ENCODE peak calls at places on chromosomes 6 and 20, in nine cellular contexts. One of them, this sample, is unnamed.

GRCh38 chr6:92495246-92495645 is 924.1 kb downstream of the EPHA7 start:
- DNase-seq in mammary epithelial cell: no peak
- DNase-seq in tibial artery: no peak
- DNase-seq in aorta: no peak
- DNase-seq in esophagus squamous epithelium: no peak
- DNase-seq in lung: no peak
- DNase-seq in fibroblast of lung: peak; percentile 1
- DNase-seq in right lobe of liver: no peak
- DNase-seq in psoas muscle: no peak
- DNase-seq in this sample: no peak

GRCh38 chr6:36544228-36544627 is 3.1 kb downstream of the STK38 start:
- DNase-seq in fibroblast of lung: peak; percentile 53
- DNase-seq in psoas muscle: no peak
- DNase-seq in aorta: no peak
- DNase-seq in esophagus squamous epithelium: no peak
- DNase-seq in lung: no peak
- DNase-seq in mammary epithelial cell: peak; percentile 20
- DNase-seq in tibial artery: no peak
- DNase-seq in right lobe of liver: no peak
- DNase-seq in this sample: no peak

GRCh38 chr6:148085651-148086321 is 256.9 kb upstream of the SASH1 start:
- DNase-seq in fibroblast of lung: no peak
- DNase-seq in aorta: no peak
- DNase-seq in lung: no peak
- DNase-seq in right lobe of liver: no peak
- DNase-seq in psoas muscle: no peak
- DNase-seq in tibial artery: no peak
- DNase-seq in esophagus squamous epithelium: no peak
- DNase-seq in mammary epithelial cell: no peak
- DNase-seq in this sample: no peak

GRCh38 chr6:27332692-27333641 is 20.9 kb upstream of the POM121L2 start:
- DNase-seq in lung: no peak
- DNase-seq in psoas muscle: no peak
- DNase-seq in mammary epithelial cell: peak; percentile 76
- DNase-seq in right lobe of liver: no peak
- DNase-seq in esophagus squamous epithelium: no peak
- DNase-seq in tibial artery: no peak
- DNase-seq in aorta: no peak
- DNase-seq in fibroblast of lung: peak; percentile 59
- DNase-seq in this sample: no peak

GRCh38 chr6:131134220-131134831 is 941 bp upstream of the AKAP7 start:
- DNase-seq in psoas muscle: no peak
- DNase-seq in mammary epithelial cell: no peak
- DNase-seq in tibial artery: no peak
- DNase-seq in lung: no peak
- DNase-seq in esophagus squamous epithelium: no peak
- DNase-seq in fibroblast of lung: no peak
- DNase-seq in right lobe of liver: no peak
- DNase-seq in aorta: no peak
- DNase-seq in this sample: no peak

GRCh38 chr6:27758471-27758870 is 153.7 kb downstream of the OR2B2 start:
- DNase-seq in right lobe of liver: no peak
- DNase-seq in mammary epithelial cell: no peak
- DNase-seq in lung: no peak
- DNase-seq in esophagus squamous epithelium: no peak
- DNase-seq in fibroblast of lung: no peak
- DNase-seq in tibial artery: no peak
- DNase-seq in psoas muscle: no peak
- DNase-seq in aorta: no peak
- DNase-seq in this sample: no peak

GRCh38 chr6:154508573-154509375 is 1.7 kb downstream of the CNKSR3 start:
- DNase-seq in psoas muscle: no peak
- DNase-seq in tibial artery: no peak
- DNase-seq in esophagus squamous epithelium: no peak
- DNase-seq in lung: no peak
- DNase-seq in aorta: no peak
- DNase-seq in mammary epithelial cell: peak; percentile 57
- DNase-seq in fibroblast of lung: peak; percentile 30
- DNase-seq in right lobe of liver: no peak
- DNase-seq in this sample: no peak

GRCh38 chr20:5657190-5657872 is 92.9 kb upstream of the SHLD1 start:
- DNase-seq in aorta: peak; percentile 55
- DNase-seq in mammary epithelial cell: peak; percentile 98
- DNase-seq in tibial artery: no peak
- DNase-seq in psoas muscle: peak; percentile 34
- DNase-seq in lung: peak; percentile 56
- DNase-seq in right lobe of liver: peak; percentile 54
- DNase-seq in esophagus squamous epithelium: no peak
- DNase-seq in fibroblast of lung: peak; percentile 97
- DNase-seq in this sample: peak; percentile 32

GRCh38 chr6:2630891-2631458 is 119.7 kb downstream of the MYLK4 start:
- DNase-seq in right lobe of liver: no peak
- DNase-seq in tibial artery: no peak
- DNase-seq in mammary epithelial cell: peak; percentile 41
- DNase-seq in psoas muscle: no peak
- DNase-seq in fibroblast of lung: peak; percentile 89
- DNase-seq in lung: no peak
- DNase-seq in esophagus squamous epithelium: no peak
- DNase-seq in aorta: peak; percentile 59
- DNase-seq in this sample: no peak

GRCh38 chr20:19817017-19817416 is 59.0 kb downstream of the RIN2 start:
- DNase-seq in esophagus squamous epithelium: no peak
- DNase-seq in right lobe of liver: no peak
- DNase-seq in fibroblast of lung: peak; percentile 54
- DNase-seq in aorta: no peak
- DNase-seq in mammary epithelial cell: peak; percentile 95
- DNase-seq in lung: no peak
- DNase-seq in tibial artery: no peak
- DNase-seq in psoas muscle: no peak
- DNase-seq in this sample: peak; percentile 78

GRCh38 chr20:64196831-64197418 is 32.7 kb downstream of the MYT1 start:
- DNase-seq in mammary epithelial cell: no peak
- DNase-seq in lung: no peak
- DNase-seq in fibroblast of lung: no peak
- DNase-seq in tibial artery: no peak
- DNase-seq in esophagus squamous epithelium: no peak
- DNase-seq in right lobe of liver: no peak
- DNase-seq in aorta: no peak
- DNase-seq in psoas muscle: no peak
- DNase-seq in this sample: no peak

GRCh38 chr20:22866757-22867425 is 168.2 kb upstream of the SSTR4 start:
- DNase-seq in psoas muscle: no peak
- DNase-seq in fibroblast of lung: no peak
- DNase-seq in right lobe of liver: no peak
- DNase-seq in lung: no peak
- DNase-seq in esophagus squamous epithelium: no peak
- DNase-seq in mammary epithelial cell: no peak
- DNase-seq in tibial artery: no peak
- DNase-seq in aorta: no peak
- DNase-seq in this sample: no peak

GRCh38 chr6:33705268-33705885 is 6.1 kb downstream of the UQCC2 start:
- DNase-seq in esophagus squamous epithelium: no peak
- DNase-seq in lung: no peak
- DNase-seq in tibial artery: no peak
- DNase-seq in mammary epithelial cell: no peak
- DNase-seq in fibroblast of lung: no peak
- DNase-seq in aorta: no peak
- DNase-seq in psoas muscle: no peak
- DNase-seq in right lobe of liver: no peak
- DNase-seq in this sample: no peak

GRCh38 chr6:41306187-41306854 is 19.8 kb upstream of the TREM1 start:
- DNase-seq in aorta: no peak
- DNase-seq in mammary epithelial cell: peak; percentile 52
- DNase-seq in tibial artery: no peak
- DNase-seq in right lobe of liver: no peak
- DNase-seq in psoas muscle: no peak
- DNase-seq in esophagus squamous epithelium: no peak
- DNase-seq in lung: peak; percentile 60
- DNase-seq in fibroblast of lung: peak; percentile 62
- DNase-seq in this sample: no peak

GRCh38 chr20:33541797-33542196 is 51.9 kb downstream of the CBFA2T2 start:
- DNase-seq in tibial artery: no peak
- DNase-seq in mammary epithelial cell: no peak
- DNase-seq in psoas muscle: no peak
- DNase-seq in aorta: no peak
- DNase-seq in fibroblast of lung: no peak
- DNase-seq in lung: no peak
- DNase-seq in esophagus squamous epithelium: no peak
- DNase-seq in right lobe of liver: no peak
- DNase-seq in this sample: no peak

GRCh38 chr6:161439093-161439492 is 165.2 kb upstream of the AGPAT4 start:
- DNase-seq in fibroblast of lung: peak; percentile 94
- DNase-seq in tibial artery: no peak
- DNase-seq in aorta: peak; percentile 67
- DNase-seq in lung: no peak
- DNase-seq in psoas muscle: peak; percentile 74
- DNase-seq in mammary epithelial cell: peak; percentile 89
- DNase-seq in esophagus squamous epithelium: no peak
- DNase-seq in right lobe of liver: no peak
- DNase-seq in this sample: no peak

GRCh38 chr6:161437851-161438250 is 164.0 kb upstream of the AGPAT4 start:
- DNase-seq in aorta: no peak
- DNase-seq in right lobe of liver: no peak
- DNase-seq in lung: no peak
- DNase-seq in mammary epithelial cell: no peak
- DNase-seq in tibial artery: no peak
- DNase-seq in esophagus squamous epithelium: no peak
- DNase-seq in psoas muscle: no peak
- DNase-seq in fibroblast of lung: no peak
- DNase-seq in this sample: no peak

GRCh38 chr6:161440299-161440698 is 166.4 kb upstream of the AGPAT4 start:
- DNase-seq in right lobe of liver: no peak
- DNase-seq in tibial artery: no peak
- DNase-seq in aorta: no peak
- DNase-seq in esophagus squamous epithelium: no peak
- DNase-seq in lung: no peak
- DNase-seq in fibroblast of lung: no peak
- DNase-seq in psoas muscle: no peak
- DNase-seq in mammary epithelial cell: no peak
- DNase-seq in this sample: no peak

GRCh38 chr6:161436106-161436876 is 162.4 kb upstream of the AGPAT4 start:
- DNase-seq in fibroblast of lung: no peak
- DNase-seq in tibial artery: no peak
- DNase-seq in lung: no peak
- DNase-seq in psoas muscle: no peak
- DNase-seq in mammary epithelial cell: peak; percentile 21
- DNase-seq in aorta: no peak
- DNase-seq in right lobe of liver: no peak
- DNase-seq in esophagus squamous epithelium: no peak
- DNase-seq in this sample: no peak

GRCh38 chr6:161438430-161439030 is 164.7 kb upstream of the AGPAT4 start:
- DNase-seq in lung: no peak
- DNase-seq in right lobe of liver: no peak
- DNase-seq in esophagus squamous epithelium: no peak
- DNase-seq in fibroblast of lung: no peak
- DNase-seq in aorta: no peak
- DNase-seq in psoas muscle: no peak
- DNase-seq in mammary epithelial cell: no peak
- DNase-seq in tibial artery: no peak
- DNase-seq in this sample: no peak
- H3K27ac ChIP-seq in lung: no peak overlapping the region
- H3K27ac ChIP-seq in right lobe of liver: no peak overlapping the region
- H3K27ac ChIP-seq in esophagus squamous epithelium: peak overlapping the region; percentile 25
- H3K27ac ChIP-seq in fibroblast of lung: peak overlapping the region; percentile 69
- H3K27ac ChIP-seq in aorta: no peak overlapping the region
- H3K27ac ChIP-seq in psoas muscle: peak overlapping the region; percentile 79
- H3K27ac ChIP-seq in mammary epithelial cell: peak overlapping the region; percentile 57
- H3K27ac ChIP-seq in tibial artery: no peak overlapping the region
- H3K27ac ChIP-seq in this sample: peak overlapping the region; percentile 20

GRCh38 chr6:31541658-31542521 is at the start of gene DDX39B:
- DNase-seq in psoas muscle: peak; percentile 96
- DNase-seq in fibroblast of lung: peak; percentile 99
- DNase-seq in aorta: peak; percentile 97
- DNase-seq in tibial artery: peak; percentile 98
- DNase-seq in esophagus squamous epithelium: peak; percentile 80
- DNase-seq in mammary epithelial cell: peak; percentile 94
- DNase-seq in right lobe of liver: peak; percentile 97
- DNase-seq in lung: peak; percentile 96
- DNase-seq in this sample: peak; percentile 96
- H3K4me1 ChIP-seq in psoas muscle: peaks cover 29% of the 10 kb centered on the region
- H3K4me1 ChIP-seq in fibroblast of lung: peaks cover 7% of the 10 kb centered on the region
- H3K4me1 ChIP-seq in aorta: peaks cover 3% of the 10 kb centered on the region
- H3K4me1 ChIP-seq in tibial artery: peaks cover 36% of the 10 kb centered on the region
- H3K4me1 ChIP-seq in esophagus squamous epithelium: peaks cover 40% of the 10 kb centered on the region
- H3K4me1 ChIP-seq in mammary epithelial cell: peaks cover 32% of the 10 kb centered on the region
- H3K4me1 ChIP-seq in right lobe of liver: peaks cover 23% of the 10 kb centered on the region
- H3K4me1 ChIP-seq in lung: peaks cover 20% of the 10 kb centered on the region
- H3K4me1 ChIP-seq in this sample: peaks cover 32% of the 10 kb centered on the region

GRCh38 chr6:45310118-45310788 is 17.9 kb upstream of the RUNX2 start:
- DNase-seq in aorta: no peak
- DNase-seq in esophagus squamous epithelium: no peak
- DNase-seq in lung: no peak
- DNase-seq in right lobe of liver: no peak
- DNase-seq in psoas muscle: no peak
- DNase-seq in mammary epithelial cell: no peak
- DNase-seq in fibroblast of lung: no peak
- DNase-seq in tibial artery: no peak
- DNase-seq in this sample: no peak
- H3K4me3 ChIP-seq in aorta: no peak overlapping the region
- H3K4me3 ChIP-seq in esophagus squamous epithelium: no peak overlapping the region
- H3K4me3 ChIP-seq in lung: no peak overlapping the region
- H3K4me3 ChIP-seq in right lobe of liver: no peak overlapping the region
- H3K4me3 ChIP-seq in psoas muscle: no peak overlapping the region
- H3K4me3 ChIP-seq in mammary epithelial cell: no peak overlapping the region
- H3K4me3 ChIP-seq in fibroblast of lung: no peak overlapping the region
- H3K4me3 ChIP-seq in tibial artery: no peak overlapping the region
- H3K4me3 ChIP-seq in this sample: no peak overlapping the region

DNA sequence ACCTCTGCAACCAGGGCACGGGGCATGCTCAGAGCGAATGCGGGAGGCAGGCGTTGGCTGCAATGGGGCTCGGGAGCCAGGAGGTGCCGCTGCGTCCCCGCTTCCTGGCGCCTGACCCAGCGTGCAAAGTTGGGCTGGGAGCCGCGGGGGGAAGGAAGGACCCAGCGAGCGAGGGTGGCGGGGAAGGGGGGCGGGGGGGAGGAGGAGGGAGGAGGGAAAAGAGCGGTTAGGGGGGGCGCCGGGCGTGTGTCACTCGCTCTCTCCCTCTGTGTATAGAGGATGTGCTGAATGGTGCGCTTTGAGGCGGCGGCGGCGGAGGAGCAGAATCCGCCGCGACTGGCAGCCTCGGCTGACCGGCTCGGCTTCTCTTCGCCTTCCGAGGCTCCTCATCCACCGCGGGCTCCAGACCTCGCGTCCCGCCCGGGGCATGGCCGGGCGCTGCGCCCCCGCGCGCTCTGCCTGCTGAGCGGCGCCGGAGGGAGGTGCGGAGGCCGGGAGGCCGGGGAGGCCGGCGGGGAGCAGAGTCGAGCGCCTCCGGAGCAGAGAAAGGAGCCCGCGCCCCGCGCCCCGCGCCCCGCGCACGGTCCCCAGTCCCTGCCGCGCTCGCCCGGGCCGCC is at the start of gene PLCB1:
- DNase-seq in psoas muscle: peak; percentile 87
- DNase-seq in esophagus squamous epithelium: peak; percentile 10
- DNase-seq in right lobe of liver: peak; percentile 83
- DNase-seq in fibroblast of lung: peak; percentile 83
- DNase-seq in lung: peak; percentile 78
- DNase-seq in aorta: peak; percentile 83
- DNase-seq in mammary epithelial cell: peak; percentile 48
- DNase-seq in tibial artery: peak; percentile 90
- DNase-seq in this sample: peak; percentile 85
- H3K27ac ChIP-seq in psoas muscle: peak within 1 kb of the TSS; percentile 74
- H3K27ac ChIP-seq in esophagus squamous epithelium: peak within 1 kb of the TSS; percentile 74
- H3K27ac ChIP-seq in right lobe of liver: peak within 1 kb of the TSS; percentile 75
- H3K27ac ChIP-seq in fibroblast of lung: peak within 1 kb of the TSS; percentile 39
- H3K27ac ChIP-seq in lung: peak within 1 kb of the TSS; percentile 56
- H3K27ac ChIP-seq in aorta: no peak within 1 kb of the TSS
- H3K27ac ChIP-seq in mammary epithelial cell: no peak within 1 kb of the TSS
- H3K27ac ChIP-seq in tibial artery: peak within 1 kb of the TSS; percentile 58
- H3K27ac ChIP-seq in this sample: peak within 1 kb of the TSS; percentile 78

This sample was measured in heart left ventricle.